ENCODE peak calls at places on chromosome 15, in ten cellular contexts. C is H7, G is ureter, J is AG08396, R is NCI-H1092 treated with DMSO at 0.1 percent for 48 hours, E is left ventricle myocardium superior, U is cardiac fibroblast, K is AG04450, S is NCI-H460, L is GM12891. P is an unnamed sample.

GRCh38 chr15:59528965-59529402 is 82.6 kb upstream of the GCNT3 start:
- DNase-seq in C (peak), G (peak), J (peak), R (peak), E (peak), U (peak), K (peak), S (peak), L (no peak), P (peak)

GRCh38 chr15:20295238-20295811 is 246.3 kb downstream of the GOLGA6L6 start:
- DNase-seq in C (no peak), G (peak), J (peak), R (no peak), E (peak), U (no peak), K (no peak), S (no peak), L (no peak), P (no peak)

GRCh38 chr15:37733628-37734027 is 200.8 kb upstream of the TMCO5A start:
- DNase-seq in C (no peak), G (no peak), J (no peak), R (no peak), E (no peak), U (no peak), K (no peak), S (no peak), L (no peak), P (no peak)

GRCh38 chr15:25810631-25811077 is 52.5 kb downstream of the ATP10A start:
- DNase-seq in C (peak), G (no peak), J (no peak), R (no peak), E (no peak), U (no peak), K (no peak), S (no peak), L (no peak), P (no peak)

GRCh38 chr15:79243723-79244122 is 38.8 kb upstream of the ANKRD34C start:
- DNase-seq in C (no peak), G (no peak), J (no peak), R (no peak), E (peak), U (peak), K (no peak), S (no peak), L (no peak), P (no peak)

GRCh38 chr15:85865070-85865684 is 70.5 kb upstream of the KLHL25 start:
- DNase-seq in C (peak), G (no peak), J (peak), R (peak), E (peak), U (peak), K (no peak), S (peak), L (no peak), P (no peak)

GRCh38 chr15:38886315-38887163 is 321.9 kb upstream of the RASGRP1 start:
- DNase-seq in C (no peak), G (no peak), J (no peak), R (no peak), E (no peak), U (peak), K (peak), S (peak), L (no peak), P (peak)

GRCh38 chr15:63553388-63553791 is 43.8 kb upstream of the FBXL22 start:
- DNase-seq in C (no peak), G (peak), J (peak), R (no peak), E (no peak), U (peak), K (peak), S (no peak), L (no peak), P (peak)

GRCh38 chr15:89829616-89830440 is 15.2 kb upstream of the ANPEP start:
- DNase-seq in C (no peak), G (no peak), J (no peak), R (no peak), E (no peak), U (no peak), K (no peak), S (no peak), L (no peak), P (no peak)

GRCh38 chr15:35966781-35967180 is 420.8 kb upstream of the DPH6 start:
- DNase-seq in C (no peak), G (no peak), J (no peak), R (no peak), E (no peak), U (no peak), K (no peak), S (no peak), L (no peak), P (no peak)

GRCh38 chr15:51114437-51115119 is 19.9 kb upstream of the TNFAIP8L3 start:
- DNase-seq in C (no peak), G (no peak), J (no peak), R (no peak), E (no peak), U (peak), K (no peak), S (no peak), L (no peak), P (no peak)

GRCh38 chr15:27770086-27770607 is 329.0 kb downstream of the OCA2 start:
- DNase-seq in C (peak), G (no peak), J (no peak), R (no peak), E (no peak), U (no peak), K (no peak), S (no peak), L (no peak), P (no peak)

P was measured in HS-27A.